ENCODE peak calls at places on chromosome 20, in ten cellular contexts. T, R, D, P, Y, L, E, B, W and C are unnamed samples.

GRCh38 chr20:2326046-2326445 is 30.2 kb downstream of the TGM3 start:
- DNase-seq in D (no peak), L (no peak), R (no peak), W (no peak), Y (no peak), P (no peak), E (no peak), T (no peak), B (no peak), C (no peak)

GRCh38 chr20:23156842-23157423 is 70.8 kb upstream of the CD93 start:
- DNase-seq in D (no peak), T (no peak), P (no peak), Y (no peak), R (no peak), L (no peak), E (no peak), W (no peak), B (no peak), C (no peak)

GRCh38 chr20:4074877-4075455 is 59.6 kb upstream of the RNF24 start:
- DNase-seq in D (no peak), R (no peak), Y (no peak), T (no peak), B (no peak), E (no peak), L (no peak), W (no peak), P (no peak), C (peak)

GRCh38 chr20:39935921-39936320 is 753.1 kb downstream of the MAFB start:
- DNase-seq in E (no peak), B (no peak), D (no peak), R (no peak), T (no peak), P (no peak), L (no peak), W (no peak), Y (no peak), C (no peak)

GRCh38 chr20:15236812-15237211 is 899.4 kb upstream of the FLRT3 start:
- DNase-seq in R (no peak), T (peak), E (peak), P (peak), B (peak), L (peak), D (no peak), W (no peak), Y (no peak), C (no peak)

GRCh38 chr20:23189854-23190253 is 103.7 kb upstream of the CD93 start:
- DNase-seq in B (peak), L (no peak), T (no peak), Y (no peak), D (no peak), R (no peak), P (no peak), E (no peak), W (no peak), C (no peak)

GRCh38 chr20:38863024-38863851 is 57.7 kb downstream of the PPP1R16B start:
- DNase-seq in P (no peak), E (no peak), D (peak), R (no peak), Y (no peak), T (no peak), L (no peak), W (no peak), B (peak), C (no peak)

GRCh38 chr20:33306807-33307206 is 23.8 kb downstream of the BPIFB1 start:
- DNase-seq in Y (no peak), P (no peak), L (no peak), B (no peak), T (no peak), E (no peak), D (no peak), R (no peak), W (no peak), C (no peak)

GRCh38 chr20:4244700-4245485 is 229.5 kb upstream of the RNF24 start:
- DNase-seq in E (peak), D (no peak), P (peak), B (no peak), T (no peak), L (no peak), R (no peak), Y (no peak), W (no peak), C (no peak)

GRCh38 chr20:2871555-2872303 is 1.6 kb upstream of the PTPRA start:
- DNase-seq in W (no peak), T (no peak), B (no peak), E (no peak), Y (no peak), R (no peak), D (no peak), L (no peak), P (no peak), C (no peak)

GRCh38 chr20:34215711-34216381 is 25.4 kb upstream of the ASIP start:
- DNase-seq in P (peak), D (peak), L (peak), E (peak), Y (peak), T (peak), B (peak), R (peak), W (peak), C (peak)

GRCh38 chr20:24277196-24277595 is 192.2 kb upstream of the SYNDIG1 start:
- DNase-seq in L (no peak), W (no peak), T (no peak), P (no peak), D (no peak), R (no peak), B (no peak), E (no peak), Y (no peak), C (no peak)
- TF ChIP-seq CTCF in L (no peak), W (no peak), T (no peak), P (no peak), D (no peak), R (no peak), B (no peak), E (no peak), Y (no peak), C (no peak)

GRCh38 chr20:64133951-64134407 is 26.6 kb upstream of the NPBWR2 start:
- DNase-seq in Y (peak), R (no peak), W (no peak), P (no peak), T (no peak), D (no peak), E (no peak), B (peak), L (peak), C (no peak)
- TF ChIP-seq CTCF in Y (no peak), R (peak), W (no peak), P (no peak), T (no peak), D (no peak), E (peak), B (no peak), L (no peak), C (peak)

DNA sequence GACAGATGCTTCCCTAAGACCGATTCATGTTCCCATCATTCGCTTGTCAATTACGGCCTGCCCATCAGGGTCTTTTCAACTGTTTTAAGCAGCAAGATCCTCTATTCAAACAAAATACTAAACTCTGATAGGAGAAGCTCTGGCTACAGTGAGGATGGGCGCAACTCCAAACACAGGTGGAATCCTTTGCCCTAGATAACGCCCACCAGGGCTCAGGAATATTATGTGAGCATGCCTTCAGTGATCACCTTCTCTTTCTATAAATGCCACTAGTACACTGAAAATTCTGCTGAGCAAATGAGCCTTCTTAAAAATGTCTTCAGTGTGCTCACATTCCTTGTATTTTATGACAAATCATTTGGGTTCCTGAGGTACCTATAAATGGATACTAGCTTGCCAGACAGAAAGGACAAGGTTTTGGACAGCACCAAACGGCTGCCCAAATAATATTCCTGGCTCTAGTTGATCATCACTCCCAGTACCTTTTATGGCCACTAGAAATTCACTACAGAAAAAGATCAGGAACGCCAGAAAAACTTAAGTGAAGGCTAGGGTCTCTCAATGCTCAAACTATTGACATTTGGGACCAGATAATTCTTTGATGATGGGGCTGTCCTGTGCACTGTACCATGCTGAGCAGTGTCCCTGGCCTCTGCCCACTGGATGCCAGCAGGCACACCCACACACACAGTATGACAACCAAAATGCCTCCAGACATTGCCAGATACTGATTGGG is 13.1 kb downstream of the ZNF217 start:
- DNase-seq in W (no peak), L (no peak), T (no peak), P (no peak), B (no peak), E (no peak), D (no peak), R (no peak), Y (no peak), C (peak)
- TF ChIP-seq CTCF in W (peak), L (peak), T (no peak), P (no peak), B (no peak), E (peak), D (no peak), R (peak), Y (no peak), C (peak)

GRCh38 chr20:45685896-45686295 is 15.9 kb upstream of the WFDC11 start:
- DNase-seq in B (no peak), E (no peak), W (no peak), Y (no peak), L (no peak), T (peak), P (peak), D (no peak), R (no peak), C (no peak)
- TF ChIP-seq CTCF in B (no peak), E (no peak), W (no peak), Y (no peak), L (no peak), T (peak), P (no peak), D (no peak), R (no peak), C (peak)

DNA sequence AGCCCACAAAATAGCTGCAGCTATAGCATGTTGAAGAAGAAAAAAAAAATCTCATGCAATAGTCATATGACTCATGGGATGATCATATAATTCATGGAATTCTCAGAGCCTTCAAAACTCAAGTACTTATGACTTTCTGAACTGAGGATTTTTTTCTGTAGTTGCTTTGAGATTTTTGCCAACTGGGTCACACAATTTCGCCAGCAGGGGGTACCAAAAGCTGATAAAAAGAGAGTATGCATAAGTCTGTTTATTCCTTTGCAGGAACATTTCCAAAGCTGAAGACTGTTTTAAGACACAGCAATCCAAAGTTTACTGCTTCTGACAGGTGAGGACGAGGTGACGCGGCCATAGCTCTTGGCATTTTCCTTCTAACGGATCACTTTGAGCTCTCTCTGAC is 586.1 kb upstream of the CHD6 start:
- DNase-seq in R (no peak), E (peak), P (peak), L (peak), W (no peak), Y (no peak), D (no peak), B (no peak), T (no peak), C (no peak)
- TF ChIP-seq CTCF in R (peak), E (no peak), P (no peak), L (no peak), W (peak), Y (no peak), D (no peak), B (no peak), T (no peak), C (peak)

GRCh38 chr20:6140947-6141346 is 18.1 kb upstream of the FERMT1 start:
- DNase-seq in E (no peak), L (peak), R (no peak), Y (no peak), P (no peak), W (no peak), B (peak), D (no peak), T (no peak), C (no peak)
- TF ChIP-seq CTCF in E (no peak), L (peak), R (no peak), Y (no peak), P (no peak), W (no peak), B (peak), D (no peak), T (peak), C (peak)

GRCh38 chr20:50928469-50928868 is 2.8 kb downstream of the ADNP start:
- DNase-seq in T (no peak), P (no peak), Y (no peak), E (no peak), L (no peak), W (no peak), R (no peak), D (no peak), B (peak), C (no peak)
- TF ChIP-seq CTCF in T (no peak), P (no peak), Y (no peak), E (peak), L (no peak), W (no peak), R (no peak), D (no peak), B (peak), C (peak)

GRCh38 chr20:18195931-18196330 is 58.3 kb downstream of the KAT14 start:
- DNase-seq in B (no peak), P (no peak), Y (no peak), T (no peak), E (no peak), R (no peak), L (no peak), D (no peak), W (no peak), C (no peak)

GRCh38 chr20:18202966-18203365 is 65.3 kb downstream of the KAT14 start:
- DNase-seq in R (no peak), T (no peak), W (no peak), D (no peak), P (no peak), E (no peak), Y (no peak), L (no peak), B (no peak), C (no peak)

DNA sequence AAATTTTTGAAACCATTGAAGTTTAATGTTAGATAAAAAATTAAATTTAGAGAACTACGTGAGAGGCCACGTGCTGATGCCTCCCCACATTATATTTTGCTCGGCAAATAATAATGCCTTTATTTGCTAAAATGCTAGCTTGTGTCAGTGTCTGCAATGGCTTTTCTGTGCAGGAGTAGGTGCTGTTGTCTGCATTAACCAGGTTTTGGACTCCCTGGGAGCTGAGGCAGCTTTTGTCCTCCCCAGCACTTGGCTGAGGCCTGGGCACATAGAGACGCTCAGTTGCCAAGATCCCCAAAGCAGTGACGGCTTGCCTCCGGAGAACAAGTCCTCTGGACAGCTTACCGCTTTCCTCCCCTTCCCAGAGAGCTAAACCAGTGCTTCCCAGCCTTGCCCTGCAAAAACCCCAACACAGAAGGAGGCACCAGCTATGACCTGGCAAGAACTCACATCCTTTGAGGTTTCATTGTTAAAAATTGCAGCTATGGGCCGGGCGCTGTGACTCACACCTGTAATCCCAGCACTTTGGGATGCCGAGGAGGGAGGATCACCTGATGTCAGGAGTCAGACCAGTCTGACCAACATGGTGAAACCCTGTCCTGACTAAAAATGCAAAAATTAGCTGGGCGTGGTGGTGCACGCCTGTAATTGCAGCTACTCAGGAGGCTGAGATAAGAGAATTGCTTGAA is 59.9 kb downstream of the KAT14 start:
- DNase-seq in P (no peak), B (no peak), D (no peak), Y (no peak), W (no peak), E (no peak), R (no peak), L (no peak), T (no peak), C (no peak)
- TF ChIP-seq CTCF in P (no peak), B (no peak), D (no peak), Y (no peak), W (no peak), E (no peak), R (no peak), L (no peak), T (no peak), C (no peak)

GRCh38 chr20:8260837-8261241 is 128.8 kb downstream of the PLCB1 start:
- DNase-seq in E (no peak), B (no peak), W (no peak), L (no peak), Y (no peak), R (peak), P (no peak), D (no peak), T (no peak), C (no peak)
- TF ChIP-seq CTCF in E (no peak), B (no peak), W (no peak), L (no peak), Y (no peak), R (no peak), P (no peak), D (no peak), T (no peak), C (no peak)